ENCODE peak calls at places on chromosomes 7 and 10, in seven cellular contexts. V is adrenal gland, C is upper lobe of left lung, A is NCI-H1694, J is uterus, Y is AG09309, L is LoVo. Z is an unnamed sample.

GRCh38 chr10:34960983-34961382 is 129.2 kb downstream of the CUL2 start:
- DNase-seq in Y (no peak), A (peak; percentile 17), L (no peak), J (no peak), V (no peak), C (peak; percentile 36), Z (no peak)

GRCh38 chr10:13945760-13946460 is 359.1 kb downstream of the PRPF18 start:
- DNase-seq in A (no peak), Y (no peak), J (no peak), L (no peak), C (no peak), V (peak; percentile 34), Z (no peak)

GRCh38 chr7:134509010-134509409 is 18.4 kb upstream of the AKR1B10 start:
- DNase-seq in Y (no peak), J (no peak), C (no peak), L (no peak), A (no peak), V (no peak), Z (no peak)

GRCh38 chr10:59337254-59337653 is 25.1 kb downstream of the FAM13C start:
- DNase-seq in V (peak; percentile 52), J (peak; percentile 25), A (peak; percentile 64), Y (peak; percentile 4), L (peak; percentile 36), C (no peak), Z (peak; percentile 59)

GRCh38 chr10:8054498-8055407 is at the start of gene GATA3:
- DNase-seq in A (no peak), L (no peak), C (peak; percentile 89), Y (no peak), V (peak; percentile 73), J (no peak), Z (peak; percentile 66)

GRCh38 chr7:33091641-33092191 is 17.5 kb downstream of the RP9 start:
- DNase-seq in L (no peak), Y (no peak), V (no peak), J (no peak), A (no peak), C (no peak), Z (no peak)

GRCh38 chr10:60350400-60350799 is 39.3 kb downstream of the ANK3 start:
- DNase-seq in C (no peak), L (no peak), J (no peak), V (no peak), A (peak; percentile 14), Y (no peak), Z (no peak)

GRCh38 chr10:71770255-71770654 is 3.1 kb downstream of the VSIR start:
- DNase-seq in V (no peak), J (no peak), L (no peak), C (no peak), A (no peak), Y (peak; percentile 27), Z (no peak)

GRCh38 chr10:29692121-29692539 is 57.4 kb upstream of the SVIL start:
- DNase-seq in J (no peak), L (no peak), V (no peak), C (no peak), Y (no peak), A (no peak), Z (no peak)

GRCh38 chr7:102978280-102978679 is 65.5 kb downstream of the LRRC17 start:
- DNase-seq in L (peak; percentile 24), Y (no peak), V (peak; percentile 79), J (peak; percentile 49), C (no peak), A (no peak), Z (peak; percentile 32)

GRCh38 chr7:142323706-142324105 is 65.8 kb upstream of the PRSS58 start:
- DNase-seq in A (no peak), V (no peak), L (no peak), J (no peak), Y (no peak), C (peak; percentile 25), Z (no peak)

GRCh38 chr7:14233026-14233897 is 243.8 kb upstream of the ETV1 start:
- DNase-seq in A (no peak), V (no peak), C (no peak), J (no peak), L (no peak), Y (no peak), Z (no peak)

GRCh38 chr7:151245360-151246160 is 2.9 kb downstream of the SMARCD3 start:
- DNase-seq in L (no peak), A (no peak), V (peak; percentile 58), Y (no peak), J (peak; percentile 55), C (peak; percentile 92), Z (no peak)

GRCh38 chr10:131067690-131068089 is 243.8 kb downstream of the TCERG1L start:
- DNase-seq in V (no peak), A (no peak), C (no peak), L (no peak), Y (no peak), J (no peak), Z (no peak)

GRCh38 chr10:62610649-62611229 is 193.8 kb upstream of the ADO start:
- DNase-seq in J (no peak), L (peak; percentile 4), C (peak; percentile 81), A (no peak), V (no peak), Y (no peak), Z (no peak)

GRCh38 chr7:139870406-139870805 is 41.3 kb downstream of the TBXAS1 start:
- DNase-seq in V (no peak), Y (no peak), C (no peak), L (no peak), J (no peak), A (no peak), Z (no peak)

GRCh38 chr7:98265841-98266271 is 13.8 kb upstream of the TECPR1 start:
- DNase-seq in Y (no peak), A (no peak), L (no peak), J (no peak), C (no peak), V (no peak), Z (no peak)

GRCh38 chr7:141409911-141410329 is 141.3 kb upstream of the AGK start:
- DNase-seq in L (no peak), C (peak; percentile 37), J (no peak), Y (no peak), A (peak; percentile 60), V (no peak), Z (peak; percentile 53)

GRCh38 chr7:93374345-93374940 is 142.3 kb downstream of the VPS50 start:
- DNase-seq in C (no peak), J (no peak), Y (peak; percentile 20), L (peak; percentile 59), A (peak; percentile 58), V (no peak), Z (no peak)

GRCh38 chr7:140121321-140121720 is 55.5 kb downstream of the KDM7A start:
- DNase-seq in L (no peak), Y (no peak), C (no peak), A (no peak), V (no peak), J (no peak), Z (no peak)

GRCh38 chr10:115951242-115951641 is 321.8 kb downstream of the GFRA1 start:
- DNase-seq in L (no peak), J (no peak), C (no peak), A (no peak), Y (no peak), V (no peak), Z (no peak)

GRCh38 chr10:35336084-35336831 is at the start of gene CCNY:
- DNase-seq in L (peak; percentile 76), C (peak; percentile 97), J (peak; percentile 77), V (peak; percentile 87), Y (no peak), A (peak; percentile 24), Z (peak; percentile 95)

GRCh38 chr7:141220263-141220662 is 146.4 kb downstream of the TMEM178B start:
- DNase-seq in C (no peak), L (no peak), J (no peak), Y (no peak), A (no peak), V (no peak), Z (no peak)

GRCh38 chr7:91383186-91383585 is 119.0 kb downstream of the FZD1 start:
- DNase-seq in A (no peak), Y (peak; percentile 54), V (no peak), C (no peak), L (no peak), J (no peak), Z (no peak)

GRCh38 chr10:3192856-3193635 is 20.5 kb upstream of the PITRM1 start:
- DNase-seq in Y (peak; percentile 13), V (peak; percentile 47), J (peak; percentile 54), L (peak; percentile 58), C (no peak), A (peak; percentile 15), Z (peak; percentile 67)

GRCh38 chr7:40918701-40919271 is 784.0 kb downstream of the SUGCT start:
- DNase-seq in V (no peak), Y (peak; percentile 76), L (peak; percentile 44), A (no peak), C (no peak), J (no peak), Z (no peak)

GRCh38 chr10:8069108-8069507 is 14.6 kb downstream of the GATA3 start:
- DNase-seq in V (no peak), C (no peak), J (no peak), L (no peak), Y (no peak), A (no peak), Z (no peak)

GRCh38 chr7:155279787-155280445 is 17.8 kb upstream of the INSIG1 start:
- DNase-seq in V (no peak), J (no peak), Y (no peak), C (no peak), A (no peak), L (no peak), Z (no peak)

GRCh38 chr7:136134503-136134902 is 157.3 kb upstream of the MTPN start:
- DNase-seq in V (no peak), A (no peak), L (no peak), C (no peak), Y (no peak), J (no peak), Z (no peak)